ENCODE peak calls at places on chromosomes 4 and X, in nine cellular contexts. One of them, this sample, is unnamed.

GRCh38 chr4:81470456-81471327 is 1.0 kb downstream of the RASGEF1B start:
- DNase-seq in aorta: peak
- DNase-seq in B cell: peak
- DNase-seq in LoVo: no peak
- DNase-seq in ACHN: peak
- DNase-seq in WTC11: peak
- DNase-seq in nephron progenitor cell: peak
- DNase-seq in right lobe of liver: peak
- DNase-seq in naive thymus-derived CD8-positive, alpha-beta T cell: peak
- DNase-seq in this sample: no peak

GRCh38 chrX:56788717-56789122 is 59.7 kb downstream of the NBDY start:
- DNase-seq in aorta: no peak
- DNase-seq in B cell: peak
- DNase-seq in LoVo: no peak
- DNase-seq in ACHN: no peak
- DNase-seq in WTC11: no peak
- DNase-seq in nephron progenitor cell: no peak
- DNase-seq in right lobe of liver: peak
- DNase-seq in naive thymus-derived CD8-positive, alpha-beta T cell: peak
- DNase-seq in this sample: no peak

GRCh38 chr4:1575418-1576199 is 108.5 kb downstream of the FAM53A start:
- DNase-seq in aorta: peak
- DNase-seq in B cell: no peak
- DNase-seq in LoVo: no peak
- DNase-seq in ACHN: no peak
- DNase-seq in WTC11: no peak
- DNase-seq in nephron progenitor cell: no peak
- DNase-seq in right lobe of liver: no peak
- DNase-seq in naive thymus-derived CD8-positive, alpha-beta T cell: peak
- DNase-seq in this sample: no peak

GRCh38 chrX:53048169-53049126 is at the start of gene GPR173:
- DNase-seq in aorta: peak
- DNase-seq in B cell: no peak
- DNase-seq in LoVo: no peak
- DNase-seq in ACHN: peak
- DNase-seq in WTC11: peak
- DNase-seq in nephron progenitor cell: peak
- DNase-seq in right lobe of liver: no peak
- DNase-seq in naive thymus-derived CD8-positive, alpha-beta T cell: no peak
- DNase-seq in this sample: peak

GRCh38 chr4:7414046-7414445 is 20.7 kb downstream of the PSAPL1 start:
- DNase-seq in aorta: peak
- DNase-seq in B cell: no peak
- DNase-seq in LoVo: no peak
- DNase-seq in ACHN: no peak
- DNase-seq in WTC11: peak
- DNase-seq in nephron progenitor cell: no peak
- DNase-seq in right lobe of liver: no peak
- DNase-seq in naive thymus-derived CD8-positive, alpha-beta T cell: peak
- DNase-seq in this sample: peak

GRCh38 chr4:87835192-87835591 is 2.4 kb downstream of the MEPE start:
- DNase-seq in aorta: no peak
- DNase-seq in B cell: no peak
- DNase-seq in LoVo: no peak
- DNase-seq in ACHN: no peak
- DNase-seq in WTC11: no peak
- DNase-seq in nephron progenitor cell: no peak
- DNase-seq in right lobe of liver: no peak
- DNase-seq in naive thymus-derived CD8-positive, alpha-beta T cell: no peak
- DNase-seq in this sample: no peak

GRCh38 chr4:74675673-74676279 is 118.5 kb downstream of the BTC start:
- DNase-seq in aorta: no peak
- DNase-seq in B cell: peak
- DNase-seq in LoVo: peak
- DNase-seq in ACHN: peak
- DNase-seq in WTC11: no peak
- DNase-seq in nephron progenitor cell: peak
- DNase-seq in right lobe of liver: no peak
- DNase-seq in naive thymus-derived CD8-positive, alpha-beta T cell: no peak
- DNase-seq in this sample: peak

GRCh38 chrX:12805333-12805732 is 14.1 kb downstream of the PRPS2 start:
- DNase-seq in aorta: no peak
- DNase-seq in B cell: no peak
- DNase-seq in LoVo: no peak
- DNase-seq in ACHN: no peak
- DNase-seq in WTC11: no peak
- DNase-seq in nephron progenitor cell: no peak
- DNase-seq in right lobe of liver: no peak
- DNase-seq in naive thymus-derived CD8-positive, alpha-beta T cell: no peak
- DNase-seq in this sample: no peak

GRCh38 chrX:1165535-1166196 is 46.8 kb downstream of the CRLF2 start:
- DNase-seq in aorta: peak
- DNase-seq in B cell: peak
- DNase-seq in LoVo: no peak
- DNase-seq in ACHN: no peak
- DNase-seq in WTC11: no peak
- DNase-seq in nephron progenitor cell: peak
- DNase-seq in right lobe of liver: no peak
- DNase-seq in naive thymus-derived CD8-positive, alpha-beta T cell: peak
- DNase-seq in this sample: no peak

GRCh38 chr4:26687728-26688127 is 103.8 kb downstream of the TBC1D19 start:
- DNase-seq in aorta: no peak
- DNase-seq in B cell: no peak
- DNase-seq in LoVo: no peak
- DNase-seq in ACHN: peak
- DNase-seq in WTC11: no peak
- DNase-seq in nephron progenitor cell: no peak
- DNase-seq in right lobe of liver: no peak
- DNase-seq in naive thymus-derived CD8-positive, alpha-beta T cell: no peak
- DNase-seq in this sample: no peak

GRCh38 chrX:48025561-48025960 is 18.8 kb downstream of the SPACA5 start:
- DNase-seq in aorta: no peak
- DNase-seq in B cell: peak
- DNase-seq in LoVo: peak
- DNase-seq in ACHN: peak
- DNase-seq in WTC11: peak
- DNase-seq in nephron progenitor cell: peak
- DNase-seq in right lobe of liver: peak
- DNase-seq in naive thymus-derived CD8-positive, alpha-beta T cell: no peak
- DNase-seq in this sample: peak

GRCh38 chr4:140219567-140219966 is 65.6 kb upstream of the MAML3 start:
- DNase-seq in aorta: no peak
- DNase-seq in B cell: no peak
- DNase-seq in LoVo: no peak
- DNase-seq in ACHN: no peak
- DNase-seq in WTC11: no peak
- DNase-seq in nephron progenitor cell: no peak
- DNase-seq in right lobe of liver: no peak
- DNase-seq in naive thymus-derived CD8-positive, alpha-beta T cell: no peak
- DNase-seq in this sample: no peak

GRCh38 chr4:184269879-184270430 is 52.3 kb upstream of the ENPP6 start:
- DNase-seq in aorta: no peak
- DNase-seq in B cell: no peak
- DNase-seq in LoVo: no peak
- DNase-seq in ACHN: no peak
- DNase-seq in WTC11: no peak
- DNase-seq in nephron progenitor cell: no peak
- DNase-seq in right lobe of liver: peak
- DNase-seq in naive thymus-derived CD8-positive, alpha-beta T cell: no peak
- DNase-seq in this sample: no peak

GRCh38 chr4:159360549-159360948 is 257.7 kb downstream of the RAPGEF2 start:
- DNase-seq in aorta: no peak
- DNase-seq in B cell: no peak
- DNase-seq in LoVo: no peak
- DNase-seq in ACHN: no peak
- DNase-seq in WTC11: no peak
- DNase-seq in nephron progenitor cell: no peak
- DNase-seq in right lobe of liver: no peak
- DNase-seq in naive thymus-derived CD8-positive, alpha-beta T cell: no peak
- DNase-seq in this sample: no peak

GRCh38 chrX:136495043-136495442 is 2.3 kb upstream of the HTATSF1 start:
- DNase-seq in aorta: no peak
- DNase-seq in B cell: no peak
- DNase-seq in LoVo: no peak
- DNase-seq in ACHN: no peak
- DNase-seq in WTC11: no peak
- DNase-seq in nephron progenitor cell: no peak
- DNase-seq in right lobe of liver: no peak
- DNase-seq in naive thymus-derived CD8-positive, alpha-beta T cell: no peak
- DNase-seq in this sample: no peak

GRCh38 chr4:38482696-38483095 is 181.3 kb upstream of the KLF3 start:
- DNase-seq in aorta: no peak
- DNase-seq in B cell: no peak
- DNase-seq in LoVo: no peak
- DNase-seq in ACHN: no peak
- DNase-seq in WTC11: no peak
- DNase-seq in nephron progenitor cell: no peak
- DNase-seq in right lobe of liver: no peak
- DNase-seq in naive thymus-derived CD8-positive, alpha-beta T cell: no peak
- DNase-seq in this sample: no peak

GRCh38 chr4:79603681-79604080 is 195.7 kb upstream of the GK2 start:
- DNase-seq in aorta: no peak
- DNase-seq in B cell: peak
- DNase-seq in LoVo: no peak
- DNase-seq in ACHN: no peak
- DNase-seq in WTC11: no peak
- DNase-seq in nephron progenitor cell: no peak
- DNase-seq in right lobe of liver: no peak
- DNase-seq in naive thymus-derived CD8-positive, alpha-beta T cell: no peak
- DNase-seq in this sample: no peak

GRCh38 chr4:89314291-89314690 is 6.7 kb upstream of the GPRIN3 start:
- DNase-seq in aorta: no peak
- DNase-seq in B cell: no peak
- DNase-seq in LoVo: no peak
- DNase-seq in ACHN: no peak
- DNase-seq in WTC11: no peak
- DNase-seq in nephron progenitor cell: no peak
- DNase-seq in right lobe of liver: no peak
- DNase-seq in naive thymus-derived CD8-positive, alpha-beta T cell: no peak
- DNase-seq in this sample: no peak

GRCh38 chr4:74840931-74841330 is 46.6 kb upstream of the BTC start:
- DNase-seq in aorta: no peak
- DNase-seq in B cell: no peak
- DNase-seq in LoVo: no peak
- DNase-seq in ACHN: no peak
- DNase-seq in WTC11: no peak
- DNase-seq in nephron progenitor cell: no peak
- DNase-seq in right lobe of liver: no peak
- DNase-seq in naive thymus-derived CD8-positive, alpha-beta T cell: no peak
- DNase-seq in this sample: no peak

GRCh38 chr4:5696341-5696740 is 12.0 kb downstream of the EVC2 start:
- DNase-seq in aorta: no peak
- DNase-seq in B cell: no peak
- DNase-seq in LoVo: no peak
- DNase-seq in ACHN: no peak
- DNase-seq in WTC11: no peak
- DNase-seq in nephron progenitor cell: no peak
- DNase-seq in right lobe of liver: no peak
- DNase-seq in naive thymus-derived CD8-positive, alpha-beta T cell: no peak
- DNase-seq in this sample: no peak

GRCh38 chrX:129876734-129877395 is 29.1 kb upstream of the UTP14A start:
- DNase-seq in aorta: no peak
- DNase-seq in B cell: no peak
- DNase-seq in LoVo: peak
- DNase-seq in ACHN: peak
- DNase-seq in WTC11: no peak
- DNase-seq in nephron progenitor cell: no peak
- DNase-seq in right lobe of liver: no peak
- DNase-seq in naive thymus-derived CD8-positive, alpha-beta T cell: no peak
- DNase-seq in this sample: no peak

GRCh38 chr4:183729430-183730328 is 70.6 kb downstream of the TRAPPC11 start:
- DNase-seq in aorta: no peak
- DNase-seq in B cell: no peak
- DNase-seq in LoVo: no peak
- DNase-seq in ACHN: peak
- DNase-seq in WTC11: no peak
- DNase-seq in nephron progenitor cell: no peak
- DNase-seq in right lobe of liver: no peak
- DNase-seq in naive thymus-derived CD8-positive, alpha-beta T cell: no peak
- DNase-seq in this sample: no peak

GRCh38 chr4:98670186-98670585 is 11.8 kb upstream of the TSPAN5 start:
- DNase-seq in aorta: no peak
- DNase-seq in B cell: no peak
- DNase-seq in LoVo: no peak
- DNase-seq in ACHN: no peak
- DNase-seq in WTC11: no peak
- DNase-seq in nephron progenitor cell: no peak
- DNase-seq in right lobe of liver: no peak
- DNase-seq in naive thymus-derived CD8-positive, alpha-beta T cell: no peak
- DNase-seq in this sample: no peak

GRCh38 chr4:120443111-120443510 is 376.5 kb upstream of the MAD2L1 start:
- DNase-seq in aorta: no peak
- DNase-seq in B cell: no peak
- DNase-seq in LoVo: no peak
- DNase-seq in ACHN: no peak
- DNase-seq in WTC11: no peak
- DNase-seq in nephron progenitor cell: no peak
- DNase-seq in right lobe of liver: no peak
- DNase-seq in naive thymus-derived CD8-positive, alpha-beta T cell: no peak
- DNase-seq in this sample: no peak